ENCODE peak calls at places on chromosomes 3 and 15, in ten cellular contexts. K is progenitor cell of endocrine pancreas; A is upper lobe of left lung; N is CD8-positive, alpha-beta T cell; J is breast epithelium; O is K562; T is tibial artery; I is neural progenitor cell; M is A549; S is heart right ventricle. U is an unnamed sample.

GRCh38 chr3:133578548-133579191 is 5.2 kb downstream of the CDV3 start:
- DNase-seq in T (no peak), J (no peak), A (no peak), M (peak; percentile 64), S (no peak), I (peak; percentile 51), O (peak; percentile 15), N (no peak), K (no peak), U (no peak)

GRCh38 chr3:118110196-118110595 is 924.5 kb downstream of the IGSF11 start:
- DNase-seq in S (no peak), K (no peak), J (no peak), M (no peak), I (no peak), A (no peak), N (no peak), O (no peak), T (no peak), U (no peak)

GRCh38 chr15:74209997-74210573 is 7.5 kb upstream of the STRA6 start:
- DNase-seq in O (no peak), J (no peak), S (no peak), I (no peak), T (no peak), K (no peak), A (no peak), M (no peak), N (no peak), U (no peak)

GRCh38 chr3:165532851-165533250 is 304.4 kb downstream of the BCHE start:
- DNase-seq in T (no peak), S (no peak), M (no peak), J (no peak), K (no peak), O (no peak), A (no peak), I (no peak), N (no peak), U (no peak)

GRCh38 chr3:129606522-129607390 is at the start of gene PLXND1:
- DNase-seq in M (peak; percentile 53), T (peak; percentile 91), O (peak; percentile 92), N (peak; percentile 35), J (no peak), K (peak; percentile 35), A (peak; percentile 70), I (peak; percentile 90), S (peak; percentile 83), U (peak; percentile 73)

GRCh38 chr3:12186515-12187286 is 28.0 kb upstream of the TIMP4 start:
- DNase-seq in K (no peak), J (no peak), M (no peak), O (no peak), S (no peak), N (no peak), I (no peak), A (peak; percentile 47), T (no peak), U (no peak)

GRCh38 chr3:134312072-134312872 is 61.6 kb upstream of the RYK start:
- DNase-seq in T (peak; percentile 83), A (peak; percentile 81), S (no peak), J (no peak), N (no peak), O (no peak), I (peak; percentile 56), M (no peak), K (no peak), U (no peak)

GRCh38 chr3:15723624-15723884 is 74.2 kb downstream of the ANKRD28 start:
- DNase-seq in S (no peak), O (no peak), N (no peak), I (no peak), T (no peak), K (no peak), M (no peak), J (no peak), A (no peak), U (no peak)

DNA sequence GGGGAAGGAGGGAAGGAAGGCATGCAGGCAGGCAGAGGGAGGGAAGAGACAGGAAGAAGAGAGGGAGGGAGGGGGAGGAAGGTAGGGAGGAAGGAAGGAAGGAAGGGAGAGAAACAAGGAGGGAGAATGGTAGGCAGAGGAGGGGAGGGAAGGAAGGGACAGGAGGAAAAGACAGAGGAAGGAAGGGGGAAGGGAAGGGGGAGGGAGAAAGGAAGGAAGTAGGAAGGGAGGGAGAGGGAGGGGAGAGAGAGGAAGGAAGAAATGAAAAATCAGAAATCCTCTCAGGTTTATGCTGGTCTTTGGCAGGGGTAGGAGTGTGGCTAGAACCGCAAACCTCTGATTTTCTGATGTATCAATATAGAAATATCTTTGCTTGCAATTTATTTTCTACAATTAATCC is 4.2 kb downstream of the PRTG start:
- DNase-seq in M (no peak), A (no peak), K (no peak), S (no peak), N (no peak), I (no peak), O (no peak), T (no peak), J (no peak), U (no peak)
- TF ChIP-seq CTCF in M (no peak), A (no peak), K (no peak), S (no peak), N (no peak), I (no peak), O (no peak), T (no peak), J (no peak), U (no peak)

GRCh38 chr15:93037341-93038063 is 51.5 kb downstream of the RGMA start:
- DNase-seq in K (no peak), A (peak; percentile 70), I (peak; percentile 46), J (peak; percentile 51), M (no peak), O (peak; percentile 34), T (peak; percentile 79), S (peak; percentile 67), N (no peak), U (peak; percentile 48)

GRCh38 chr15:93035092-93035915 is 53.7 kb downstream of the RGMA start:
- DNase-seq in J (peak; percentile 28), A (no peak), N (no peak), M (no peak), I (no peak), O (no peak), T (no peak), K (no peak), S (no peak), U (peak; percentile 31)

GRCh38 chr15:93034512-93034911 is 54.5 kb downstream of the RGMA start:
- DNase-seq in J (peak; percentile 24), K (no peak), M (no peak), S (no peak), T (no peak), N (no peak), I (no peak), O (no peak), A (no peak), U (peak; percentile 19)

GRCh38 chr15:93036922-93037321 is 52.1 kb downstream of the RGMA start:
- DNase-seq in S (no peak), J (peak; percentile 45), A (no peak), K (no peak), N (no peak), T (peak; percentile 62), I (no peak), M (no peak), O (no peak), U (peak; percentile 24)

DNA sequence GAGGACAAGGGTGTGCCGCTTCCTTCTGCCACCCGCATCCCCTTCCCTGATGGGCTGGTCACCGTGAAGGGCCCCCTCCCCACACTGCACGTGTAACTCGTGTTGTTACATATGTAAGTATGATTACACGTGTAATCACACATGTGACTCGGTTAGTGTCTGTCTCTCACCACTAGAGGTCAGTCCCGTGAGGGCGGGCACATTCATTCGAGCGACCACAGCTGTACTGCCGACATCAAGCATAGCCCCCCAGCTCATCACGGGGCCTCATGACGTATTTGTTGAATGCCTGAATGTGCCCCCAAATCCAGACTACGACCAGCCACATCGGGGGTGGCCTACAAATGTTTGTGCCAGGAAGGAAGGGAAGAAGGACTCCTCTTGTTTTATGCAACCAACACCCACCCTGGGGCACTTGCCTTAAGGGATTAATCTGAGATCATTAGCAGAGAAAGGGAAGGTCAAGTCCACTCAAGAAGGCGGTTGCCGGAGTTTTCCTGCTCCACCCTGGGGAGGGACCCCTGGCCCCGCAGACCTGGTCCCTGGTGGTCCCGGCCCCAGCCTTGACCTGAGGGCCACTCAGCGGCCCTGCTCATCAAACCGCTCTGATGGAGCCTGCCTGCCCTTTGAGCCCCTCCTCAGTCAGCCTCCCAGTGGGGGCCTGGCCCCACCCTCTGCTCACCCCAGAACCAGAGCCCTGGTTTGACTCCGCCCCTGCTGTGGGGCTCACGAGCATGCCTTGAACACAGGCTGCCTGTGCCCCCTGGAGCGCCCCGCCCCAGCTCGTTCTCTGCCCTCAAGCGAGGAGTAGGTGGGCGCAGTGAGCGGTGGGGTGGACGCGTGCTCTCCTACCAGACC is 52.8 kb downstream of the RGMA start:
- DNase-seq in M (peak; percentile 87), K (no peak), O (peak; percentile 73), A (peak; percentile 66), I (peak; percentile 50), S (no peak), T (peak; percentile 63), N (peak; percentile 52), J (peak; percentile 48), U (no peak)
- TF ChIP-seq CTCF in M (peak; percentile 69), K (peak; percentile 71), O (peak; percentile 63), A (peak; percentile 62), I (peak; percentile 70), S (peak; percentile 59), T (peak; percentile 45), N (peak; percentile 36), J (peak; percentile 40), U (peak; percentile 30)

GRCh38 chr3:173893835-173894234 is 496.3 kb downstream of the NLGN1 start:
- DNase-seq in N (no peak), T (no peak), J (no peak), S (no peak), M (no peak), A (no peak), K (no peak), O (no peak), I (no peak), U (no peak)
- TF ChIP-seq CTCF in N (no peak), T (no peak), J (no peak), S (no peak), M (no peak), A (no peak), K (no peak), O (no peak), I (no peak), U (no peak)

GRCh38 chr3:62093025-62093424 is 280.3 kb downstream of the FEZF2 start:
- DNase-seq in I (no peak), K (no peak), M (no peak), A (no peak), S (no peak), N (no peak), J (no peak), T (no peak), O (no peak), U (no peak)

GRCh38 chr3:62088472-62089104 is 284.8 kb downstream of the FEZF2 start:
- DNase-seq in O (no peak), S (no peak), N (no peak), K (no peak), T (no peak), J (no peak), I (no peak), A (no peak), M (no peak), U (no peak)

GRCh38 chr3:62094461-62094860 is 278.9 kb downstream of the FEZF2 start:
- DNase-seq in I (no peak), J (no peak), O (no peak), M (no peak), T (no peak), A (no peak), N (no peak), S (no peak), K (no peak), U (no peak)

GRCh38 chr3:62090519-62090918 is 282.8 kb downstream of the FEZF2 start:
- DNase-seq in K (no peak), O (no peak), T (no peak), J (no peak), A (no peak), S (no peak), M (no peak), N (no peak), I (no peak), U (no peak)

GRCh38 chr3:62090066-62090465 is 283.3 kb downstream of the FEZF2 start:
- DNase-seq in I (no peak), A (no peak), N (no peak), T (no peak), M (no peak), S (no peak), K (no peak), O (no peak), J (no peak), U (no peak)
- TF ChIP-seq CTCF in I (no peak), A (no peak), N (no peak), T (no peak), M (no peak), S (no peak), K (no peak), O (no peak), J (no peak), U (no peak)